ENCODE peak calls at places on chromosome 12, in ten cellular contexts. F, U, T, H, J, N, D, K, S and A are unnamed samples.

GRCh38 chr12:7693793-7694192 is 1.8 kb downstream of the GDF3 start:
- DNase-seq in T (peak), U (no peak), J (no peak), H (no peak), K (no peak), D (no peak), N (no peak), S (no peak), F (no peak), A (no peak)

GRCh38 chr12:117045998-117046374 is 53.2 kb downstream of the TESC start:
- DNase-seq in N (no peak), H (no peak), T (peak), D (peak), S (peak), U (no peak), F (no peak), K (no peak), J (no peak), A (no peak)

GRCh38 chr12:106071686-106072085 is 67.1 kb downstream of the NUAK1 start:
- DNase-seq in D (no peak), S (no peak), K (no peak), F (no peak), T (no peak), U (no peak), N (no peak), H (no peak), J (no peak), A (no peak)

GRCh38 chr12:122841544-122842321 is 6.5 kb downstream of the HIP1R start:
- DNase-seq in J (no peak), D (peak), S (peak), T (no peak), U (peak), N (peak), F (no peak), K (no peak), H (no peak), A (no peak)

GRCh38 chr12:112381421-112381897 is 772 bp downstream of the HECTD4 start:
- DNase-seq in K (no peak), N (peak), S (peak), H (peak), F (peak), J (no peak), D (no peak), U (peak), T (no peak), A (no peak)

GRCh38 chr12:95304673-95305198 is 87.1 kb downstream of the VEZT start:
- DNase-seq in S (peak), J (no peak), K (no peak), D (no peak), H (no peak), F (no peak), N (no peak), T (no peak), U (no peak), A (no peak)

GRCh38 chr12:45557020-45557419 is 172.5 kb upstream of the ARID2 start:
- DNase-seq in D (no peak), H (no peak), J (no peak), K (no peak), F (no peak), U (no peak), N (no peak), S (no peak), T (peak), A (no peak)

GRCh38 chr12:78666584-78666983 is 198.0 kb upstream of the SYT1 start:
- DNase-seq in J (no peak), F (no peak), H (no peak), U (no peak), S (no peak), D (no peak), N (no peak), K (no peak), T (no peak), A (no peak)

GRCh38 chr12:49233842-49234526 is 30.9 kb upstream of the TUBA1C start:
- DNase-seq in T (peak), J (no peak), N (peak), D (peak), K (peak), U (peak), S (no peak), F (peak), H (no peak), A (peak)

GRCh38 chr12:112837629-112838191 is 46.2 kb downstream of the RPH3A start:
- DNase-seq in S (peak), D (no peak), H (no peak), T (no peak), J (no peak), U (no peak), N (no peak), F (no peak), K (no peak), A (no peak)

GRCh38 chr12:8948711-8949524 is 527 bp downstream of the M6PR start:
- DNase-seq in S (peak), F (peak), H (peak), N (no peak), D (peak), T (peak), K (no peak), J (no peak), U (peak), A (no peak)

GRCh38 chr12:111451232-111451631 is 45.5 kb downstream of the SH2B3 start:
- DNase-seq in N (no peak), T (no peak), D (no peak), S (no peak), F (no peak), J (no peak), K (no peak), H (no peak), U (no peak), A (no peak)

GRCh38 chr12:89180496-89180895 is 171.8 kb downstream of the DUSP6 start:
- DNase-seq in F (no peak), K (no peak), T (no peak), S (no peak), H (no peak), J (no peak), D (no peak), U (no peak), N (no peak), A (no peak)

GRCh38 chr12:49624919-49625577 is 1.7 kb downstream of the PRPF40B start:
- DNase-seq in F (no peak), J (no peak), D (no peak), K (no peak), H (no peak), U (no peak), N (no peak), S (peak), T (no peak), A (no peak)

GRCh38 chr12:32688786-32689185 is 9.7 kb downstream of the DNM1L start:
- DNase-seq in T (no peak), S (no peak), K (no peak), J (no peak), U (no peak), H (no peak), N (no peak), F (no peak), D (no peak), A (no peak)

GRCh38 chr12:114925076-114925475 is 241.1 kb upstream of the TBX3 start:
- DNase-seq in N (no peak), U (no peak), T (no peak), S (no peak), H (no peak), F (no peak), K (no peak), J (no peak), D (no peak), A (no peak)

GRCh38 chr12:88375960-88376305 is 204.3 kb downstream of the KITLG start:
- DNase-seq in U (no peak), F (no peak), T (no peak), D (no peak), H (no peak), K (no peak), N (no peak), J (no peak), S (no peak), A (no peak)

GRCh38 chr12:92505373-92506340 is 197.1 kb upstream of the PLEKHG7 start:
- DNase-seq in D (peak), F (peak), S (no peak), U (peak), H (peak), J (peak), T (peak), N (peak), K (no peak), A (peak)

GRCh38 chr12:130870442-130871285 is 1.2 kb upstream of the RAN start:
- DNase-seq in F (peak), T (no peak), S (peak), D (peak), K (peak), N (peak), H (peak), U (peak), J (peak), A (peak)

GRCh38 chr12:125525879-125526278 is 460.6 kb downstream of the AACS start:
- DNase-seq in T (no peak), S (no peak), F (no peak), J (no peak), U (no peak), D (peak), K (no peak), N (no peak), H (no peak), A (no peak)

GRCh38 chr12:10732554-10732953 is 9.4 kb upstream of the YBX3 start:
- DNase-seq in S (no peak), U (no peak), N (no peak), J (no peak), T (no peak), D (no peak), F (no peak), H (no peak), K (no peak), A (no peak)

GRCh38 chr12:103928736-103929050 is 1.5 kb upstream of the HSP90B1 start:
- DNase-seq in S (no peak), D (no peak), J (no peak), T (peak), F (peak), N (peak), K (peak), H (peak), U (no peak), A (no peak)

GRCh38 chr12:6345319-6346071 is 3.6 kb upstream of the TNFRSF1A start:
- DNase-seq in D (no peak), F (peak), U (no peak), K (no peak), J (no peak), N (peak), S (peak), T (no peak), H (no peak), A (no peak)

GRCh38 chr12:116535241-116535640 is 23.9 kb upstream of the MAP1LC3B2 start:
- DNase-seq in U (no peak), H (no peak), K (no peak), J (no peak), T (no peak), D (no peak), N (no peak), S (no peak), F (no peak), A (no peak)

GRCh38 chr12:92551853-92552397 is 150.9 kb upstream of the PLEKHG7 start:
- DNase-seq in N (no peak), D (no peak), U (no peak), J (peak), F (peak), K (no peak), H (no peak), S (peak), T (no peak), A (no peak)

GRCh38 chr12:76030378-76031080 is 1.0 kb downstream of the PHLDA1 start:
- DNase-seq in S (peak), U (no peak), N (peak), J (no peak), F (peak), T (no peak), H (peak), K (no peak), D (peak), A (peak)

GRCh38 chr12:122023339-122024131 is 1.9 kb downstream of the BCL7A start:
- DNase-seq in D (peak), H (peak), F (peak), J (no peak), S (peak), T (no peak), N (peak), U (peak), K (peak), A (peak)

GRCh38 chr12:91204416-91204815 is 21.8 kb upstream of the DCN start:
- DNase-seq in H (no peak), U (no peak), J (no peak), F (no peak), T (no peak), D (no peak), K (no peak), S (no peak), N (no peak), A (no peak)

GRCh38 chr12:44717612-44718011 is 158.5 kb downstream of the NELL2 start:
- DNase-seq in U (no peak), N (no peak), D (no peak), F (no peak), K (no peak), J (no peak), T (no peak), H (no peak), S (no peak), A (no peak)

GRCh38 chr12:59149995-59150642 is 229.8 kb upstream of the LRIG3 start:
- DNase-seq in T (peak), H (no peak), S (peak), F (no peak), D (no peak), N (no peak), U (no peak), J (no peak), K (peak), A (no peak)

GRCh38 chr12:42234970-42235369 is 3.1 kb downstream of the YAF2 start:
- DNase-seq in N (no peak), T (no peak), F (no peak), S (no peak), U (no peak), J (no peak), K (no peak), D (no peak), H (no peak), A (no peak)

GRCh38 chr12:75511116-75512048 is at the start of gene KRR1:
- DNase-seq in D (peak), S (peak), J (peak), N (peak), H (peak), K (peak), T (peak), F (peak), U (peak), A (peak)

GRCh38 chr12:27861428-27862167 is 81.6 kb upstream of the MANSC4 start:
- DNase-seq in H (no peak), J (no peak), F (peak), T (no peak), K (peak), S (no peak), U (no peak), N (peak), D (no peak), A (no peak)

GRCh38 chr12:4738541-4738940 is 18.3 kb downstream of the GALNT8 start:
- DNase-seq in U (no peak), D (no peak), N (no peak), S (no peak), K (no peak), H (no peak), T (no peak), F (no peak), J (no peak), A (no peak)

GRCh38 chr12:106046947-106047346 is 91.8 kb downstream of the NUAK1 start:
- DNase-seq in T (no peak), S (no peak), N (no peak), D (no peak), F (no peak), K (no peak), U (no peak), J (no peak), H (no peak), A (no peak)

GRCh38 chr12:48980953-48981756 is 3.0 kb downstream of the WNT1 start:
- DNase-seq in S (peak), K (no peak), D (peak), T (peak), U (no peak), J (no peak), H (peak), F (peak), N (no peak), A (no peak)

GRCh38 chr12:46998811-46999368 is 80.5 kb upstream of the PCED1B start:
- DNase-seq in K (no peak), S (peak), H (no peak), U (no peak), N (no peak), T (no peak), F (no peak), D (no peak), J (no peak), A (no peak)

GRCh38 chr12:131261906-131262305 is 308.2 kb downstream of the ADGRD1 start:
- DNase-seq in U (no peak), K (no peak), F (no peak), H (no peak), T (no peak), S (no peak), J (no peak), D (peak), N (no peak), A (no peak)

GRCh38 chr12:95096852-95097251 is 23.4 kb upstream of the NR2C1 start:
- DNase-seq in K (no peak), T (no peak), J (no peak), H (no peak), N (peak), D (no peak), S (no peak), F (no peak), U (no peak), A (no peak)

GRCh38 chr12:57810450-57810849 is 8.1 kb downstream of the AVIL start:
- DNase-seq in N (no peak), U (no peak), F (no peak), S (peak), J (no peak), K (no peak), T (no peak), D (no peak), H (no peak), A (no peak)